ENCODE peak calls at places on chromosomes 16 and 17, in five cellular contexts. One of them, this sample, is unnamed.

GRCh38 chr17:10058924-10059683 is 139.3 kb downstream of the GAS7 start:
- DNase-seq in AG04449: no peak
- DNase-seq in GM12864: no peak
- DNase-seq in HEK293T: no peak
- DNase-seq in cardiac muscle cell: no peak
- DNase-seq in this sample: no peak

GRCh38 chr17:49997773-49998703 is 3.0 kb upstream of the DLX3 start:
- DNase-seq in AG04449: peak; percentile 10
- DNase-seq in GM12864: peak; percentile 64
- DNase-seq in HEK293T: peak; percentile 91
- DNase-seq in cardiac muscle cell: peak; percentile 94
- DNase-seq in this sample: peak; percentile 83

GRCh38 chr17:38885728-38886642 is 16.1 kb downstream of the LASP1 start:
- DNase-seq in AG04449: no peak
- DNase-seq in GM12864: no peak
- DNase-seq in HEK293T: no peak
- DNase-seq in cardiac muscle cell: peak; percentile 71
- DNase-seq in this sample: no peak

GRCh38 chr16:35180970-35181369 is 1721.6 kb downstream of the TP53TG3F start:
- DNase-seq in AG04449: no peak
- DNase-seq in GM12864: no peak
- DNase-seq in HEK293T: no peak
- DNase-seq in cardiac muscle cell: no peak
- DNase-seq in this sample: no peak

GRCh38 chr17:72422505-72423285 is 301.9 kb downstream of the SOX9 start:
- DNase-seq in AG04449: peak; percentile 44
- DNase-seq in GM12864: peak; percentile 73
- DNase-seq in HEK293T: no peak
- DNase-seq in cardiac muscle cell: peak; percentile 21
- DNase-seq in this sample: peak; percentile 19

GRCh38 chr17:31825961-31826691 is 32.9 kb downstream of the COPRS start:
- DNase-seq in AG04449: no peak
- DNase-seq in GM12864: no peak
- DNase-seq in HEK293T: no peak
- DNase-seq in cardiac muscle cell: no peak
- DNase-seq in this sample: no peak

GRCh38 chr17:57557793-57558681 is 187.1 kb downstream of the CCDC182 start:
- DNase-seq in AG04449: peak; percentile 21
- DNase-seq in GM12864: no peak
- DNase-seq in HEK293T: no peak
- DNase-seq in cardiac muscle cell: no peak
- DNase-seq in this sample: no peak

GRCh38 chr16:85753559-85753958 is 2.7 kb upstream of the C16orf74 start:
- DNase-seq in AG04449: no peak
- DNase-seq in GM12864: no peak
- DNase-seq in HEK293T: no peak
- DNase-seq in cardiac muscle cell: no peak
- DNase-seq in this sample: no peak

GRCh38 chr17:20244671-20245070 is 222.7 kb downstream of the LGALS9B start:
- DNase-seq in AG04449: no peak
- DNase-seq in GM12864: no peak
- DNase-seq in HEK293T: no peak
- DNase-seq in cardiac muscle cell: no peak
- DNase-seq in this sample: no peak

GRCh38 chr16:10465821-10466220 is 80.0 kb downstream of the ATF7IP2 start:
- DNase-seq in AG04449: no peak
- DNase-seq in GM12864: no peak
- DNase-seq in HEK293T: no peak
- DNase-seq in cardiac muscle cell: no peak
- DNase-seq in this sample: no peak

GRCh38 chr17:77428020-77428781 is 287.4 kb downstream of the SEC14L1 start:
- DNase-seq in AG04449: no peak
- DNase-seq in GM12864: no peak
- DNase-seq in HEK293T: no peak
- DNase-seq in cardiac muscle cell: no peak
- DNase-seq in this sample: peak; percentile 52

GRCh38 chr16:53821957-53822625 is 118.1 kb downstream of the FTO start:
- DNase-seq in AG04449: peak; percentile 65
- DNase-seq in GM12864: no peak
- DNase-seq in HEK293T: no peak
- DNase-seq in cardiac muscle cell: no peak
- DNase-seq in this sample: no peak

GRCh38 chr17:17751489-17751995 is 70.3 kb downstream of the RAI1 start:
- DNase-seq in AG04449: no peak
- DNase-seq in GM12864: no peak
- DNase-seq in HEK293T: no peak
- DNase-seq in cardiac muscle cell: no peak
- DNase-seq in this sample: no peak

GRCh38 chr17:29024456-29024952 is 18.4 kb upstream of the PIPOX start:
- DNase-seq in AG04449: no peak
- DNase-seq in GM12864: no peak
- DNase-seq in HEK293T: no peak
- DNase-seq in cardiac muscle cell: no peak
- DNase-seq in this sample: no peak

GRCh38 chr17:40822132-40822812 is at the start of gene KRT10:
- DNase-seq in AG04449: no peak
- DNase-seq in GM12864: no peak
- DNase-seq in HEK293T: no peak
- DNase-seq in cardiac muscle cell: no peak
- DNase-seq in this sample: no peak